ENCODE peak calls at places on chromosomes 2 and 18, in seven cellular contexts. L is SIG-M5; A is stimulated activated naive CD4-positive, alpha-beta T cell; N is CD4-positive, alpha-beta T cell; Z is activated gamma-delta T cell treated with Interleukin-2 at 50 U/mL for 16 hours; B is GM23338; I is progenitor cell of endocrine pancreas. E is an unnamed sample.

GRCh38 chr2:85009019-85009618 is 38.2 kb downstream of the KCMF1 start:
- DNase-seq in L (peak), A (no peak), N (no peak), Z (no peak), B (no peak), I (no peak), E (no peak)

GRCh38 chr2:121969155-121969554 is 213.7 kb downstream of the TSN start:
- DNase-seq in L (no peak), A (no peak), N (no peak), Z (no peak), B (no peak), I (no peak), E (peak)

GRCh38 chr2:140876015-140876414 is 1254.8 kb downstream of the LRP1B start:
- DNase-seq in L (no peak), A (no peak), N (no peak), Z (no peak), B (no peak), I (no peak), E (no peak)

GRCh38 chr2:31563273-31563839 is 17.4 kb downstream of the SRD5A2 start:
- DNase-seq in L (no peak), A (no peak), N (no peak), Z (no peak), B (no peak), I (no peak), E (no peak)

GRCh38 chr2:191677646-191678436 is at the start of gene NABP1:
- DNase-seq in L (peak), A (peak), N (peak), Z (peak), B (peak), I (peak), E (peak)

GRCh38 chr2:161190030-161190429 is 29.8 kb downstream of the TANK start:
- DNase-seq in L (no peak), A (no peak), N (no peak), Z (no peak), B (peak), I (no peak), E (no peak)

GRCh38 chr2:201854841-201855240 is 48.5 kb downstream of the CDK15 start:
- DNase-seq in L (no peak), A (no peak), N (no peak), Z (no peak), B (no peak), I (no peak), E (no peak)

GRCh38 chr18:74529811-74530583 is 4.3 kb upstream of the CNDP1 start:
- DNase-seq in L (no peak), A (no peak), N (no peak), Z (no peak), B (no peak), I (no peak), E (no peak)

GRCh38 chr18:50286391-50287027 is 983 bp downstream of the CXXC1 start:
- DNase-seq in L (no peak), A (no peak), N (no peak), Z (no peak), B (peak), I (no peak), E (peak)

GRCh38 chr2:233124449-233125080 is 64.4 kb downstream of the INPP5D start:
- DNase-seq in L (no peak), A (no peak), N (no peak), Z (no peak), B (no peak), I (no peak), E (no peak)

GRCh38 chr2:145220496-145220895 is 700.6 kb upstream of the ZEB2 start:
- DNase-seq in L (no peak), A (no peak), N (no peak), Z (no peak), B (no peak), I (no peak), E (no peak)

GRCh38 chr2:70984576-70985282 is 6.3 kb downstream of the ANKRD53 start:
- DNase-seq in L (no peak), A (peak), N (peak), Z (peak), B (peak), I (peak), E (no peak)

GRCh38 chr2:83578405-83578804 is 880.7 kb downstream of the SUCLG1 start:
- DNase-seq in L (no peak), A (no peak), N (no peak), Z (no peak), B (no peak), I (no peak), E (no peak)

GRCh38 chr2:79105259-79105658 is 15.0 kb upstream of the REG1A start:
- DNase-seq in L (no peak), A (no peak), N (no peak), Z (no peak), B (peak), I (no peak), E (no peak)

GRCh38 chr2:159265171-159265576 is 21.3 kb downstream of the WDSUB1 start:
- DNase-seq in L (no peak), A (no peak), N (no peak), Z (no peak), B (peak), I (no peak), E (no peak)

GRCh38 chr2:184564092-184564491 is 34.2 kb upstream of the ZNF804A start:
- DNase-seq in L (no peak), A (no peak), N (no peak), Z (no peak), B (no peak), I (no peak), E (no peak)

GRCh38 chr2:224085246-224085645 is 46.2 kb upstream of the SERPINE2 start:
- DNase-seq in L (no peak), A (no peak), N (no peak), Z (no peak), B (no peak), I (no peak), E (no peak)

GRCh38 chr2:136787970-136788369 is 22.6 kb downstream of the THSD7B start:
- DNase-seq in L (no peak), A (no peak), N (no peak), Z (no peak), B (peak), I (no peak), E (no peak)

GRCh38 chr2:128608911-128609880 is 290.5 kb upstream of the HS6ST1 start:
- DNase-seq in L (no peak), A (no peak), N (no peak), Z (no peak), B (no peak), I (no peak), E (no peak)

GRCh38 chr2:152304845-152305244 is 30.1 kb upstream of the FMNL2 start:
- DNase-seq in L (no peak), A (no peak), N (no peak), Z (no peak), B (no peak), I (no peak), E (no peak)

GRCh38 chr2:198203306-198203705 is 398.9 kb downstream of the PLCL1 start:
- DNase-seq in L (no peak), A (no peak), N (no peak), Z (no peak), B (no peak), I (no peak), E (no peak)

GRCh38 chr2:224009605-224010330 is 29.3 kb downstream of the SERPINE2 start:
- DNase-seq in L (no peak), A (no peak), N (no peak), Z (no peak), B (no peak), I (no peak), E (no peak)